ENCODE peak calls at places on chromosomes 13 and 19, in four cellular contexts. K, L, D and X are unnamed samples.

GRCh38 chr19:43782311-43782660 is 1.5 kb upstream of the KCNN4 start:
- DNase-seq in K (no peak), L (no peak), D (no peak), X (no peak)

GRCh38 chr13:64293923-64294322 is 2878.3 kb upstream of the PCDH20 start:
- DNase-seq in K (no peak), L (no peak), D (no peak), X (no peak)

GRCh38 chr19:4594199-4594598 is 34.7 kb upstream of the SEMA6B start:
- DNase-seq in K (no peak), L (no peak), D (no peak), X (no peak)

GRCh38 chr13:106515635-106516254 is 19.7 kb downstream of the EFNB2 start:
- DNase-seq in K (no peak), L (no peak), D (no peak), X (no peak)

GRCh38 chr19:15563325-15563794 is 51.7 kb upstream of the CYP4F8 start:
- DNase-seq in K (no peak), L (no peak), D (peak; percentile 68), X (no peak)

GRCh38 chr13:19838726-19839342 is 24.6 kb downstream of the ZMYM5 start:
- DNase-seq in K (no peak), L (no peak), D (no peak), X (no peak)

GRCh38 chr19:15631817-15632216 is 8.9 kb upstream of the CYP4F3 start:
- DNase-seq in K (no peak), L (peak; percentile 3), D (peak; percentile 27), X (peak; percentile 88)

GRCh38 chr19:33883869-33884519 is 87.3 kb downstream of the KCTD15 start:
- DNase-seq in K (peak; percentile 59), L (no peak), D (no peak), X (no peak)

GRCh38 chr19:44003461-44004134 is 841 bp downstream of the ZNF230 start:
- DNase-seq in K (peak; percentile 44), L (no peak), D (peak; percentile 8), X (peak; percentile 13)

GRCh38 chr13:59494560-59494970 is 669.2 kb downstream of the DIAPH3 start:
- DNase-seq in K (no peak), L (no peak), D (no peak), X (peak; percentile 13)

GRCh38 chr19:5001547-5002131 is 32.7 kb downstream of the KDM4B start:
- DNase-seq in K (no peak), L (no peak), D (peak; percentile 58), X (peak; percentile 71)

GRCh38 chr19:13629687-13630357 is 123.5 kb upstream of the CACNA1A start:
- DNase-seq in K (no peak), L (no peak), D (no peak), X (no peak)

GRCh38 chr13:110194456-110194855 is 112.5 kb downstream of the COL4A1 start:
- DNase-seq in K (no peak), L (no peak), D (no peak), X (no peak)

GRCh38 chr19:49889687-49890348 is 6.9 kb downstream of the IL4I1 start:
- DNase-seq in K (peak; percentile 94), L (no peak), D (no peak), X (peak; percentile 95)

GRCh38 chr13:75788494-75788991 is 152.4 kb downstream of the LMO7 start:
- DNase-seq in K (no peak), L (no peak), D (no peak), X (no peak)

GRCh38 chr13:113903912-113904311 is 40.0 kb upstream of the GAS6 start:
- DNase-seq in K (no peak), L (no peak), D (no peak), X (no peak)

GRCh38 chr19:43765109-43765876 is 10.5 kb upstream of the SMG9 start:
- DNase-seq in K (no peak), L (peak; percentile 95), D (peak; percentile 30), X (no peak)

GRCh38 chr19:49793561-49793840 is 19.6 kb downstream of the FUZ start:
- DNase-seq in K (no peak), L (no peak), D (no peak), X (no peak)

GRCh38 chr19:55390461-55390880 is 4.7 kb downstream of the RPL28 start:
- DNase-seq in K (no peak), L (no peak), D (no peak), X (peak; percentile 83)

GRCh38 chr13:102286326-102286725 is 115.5 kb downstream of the FGF14 start:
- DNase-seq in K (no peak), L (no peak), D (peak; percentile 53), X (no peak)

GRCh38 chr19:51477343-51477742 is 996 bp upstream of the CEACAM18 start:
- DNase-seq in K (no peak), L (no peak), D (no peak), X (no peak)

GRCh38 chr13:104098421-104098820 is 1032.2 kb upstream of the SLC10A2 start:
- DNase-seq in K (no peak), L (no peak), D (no peak), X (no peak)

GRCh38 chr13:110447801-110448200 is 113.7 kb downstream of the RAB20 start:
- DNase-seq in K (no peak), L (no peak), D (no peak), X (no peak)

GRCh38 chr13:30618186-30618937 is 642 bp downstream of the USPL1 start:
- DNase-seq in K (no peak), L (no peak), D (peak; percentile 4), X (peak; percentile 6)

GRCh38 chr13:104577029-104577820 is 1511.0 kb upstream of the SLC10A2 start:
- DNase-seq in K (no peak), L (no peak), D (no peak), X (no peak)

GRCh38 chr13:36913463-36913862 is 6.6 kb downstream of the SMAD9 start:
- DNase-seq in K (no peak), L (no peak), D (no peak), X (no peak)

GRCh38 chr13:36912983-36913382 is 7.1 kb downstream of the SMAD9 start:
- DNase-seq in K (no peak), L (no peak), D (no peak), X (no peak)

GRCh38 chr13:36915891-36916640 is 4.0 kb downstream of the SMAD9 start:
- DNase-seq in K (no peak), L (no peak), D (no peak), X (no peak)

GRCh38 chr13:36914648-36915047 is 5.4 kb downstream of the SMAD9 start:
- DNase-seq in K (no peak), L (no peak), D (no peak), X (no peak)

GRCh38 chr13:36915106-36915505 is 4.9 kb downstream of the SMAD9 start:
- DNase-seq in K (no peak), L (no peak), D (no peak), X (no peak)
- TF ChIP-seq CBX5 in K (no peak), L (no peak), D (no peak), X (no peak)

GRCh38 chr19:42199440-42200115 is 17.9 kb downstream of the DEDD2 start:
- DNase-seq in K (no peak), L (peak; percentile 68), D (no peak), X (peak; percentile 92)

GRCh38 chr19:42196011-42197001 is 21.2 kb downstream of the DEDD2 start:
- DNase-seq in K (peak; percentile 55), L (no peak), D (no peak), X (peak; percentile 50)

GRCh38 chr19:42200116-42200740 is 17.2 kb downstream of the DEDD2 start:
- DNase-seq in K (no peak), L (no peak), D (no peak), X (no peak)

GRCh38 chr19:42198676-42199439 is 18.6 kb downstream of the DEDD2 start:
- DNase-seq in K (no peak), L (peak; percentile 53), D (no peak), X (no peak)

DNA sequence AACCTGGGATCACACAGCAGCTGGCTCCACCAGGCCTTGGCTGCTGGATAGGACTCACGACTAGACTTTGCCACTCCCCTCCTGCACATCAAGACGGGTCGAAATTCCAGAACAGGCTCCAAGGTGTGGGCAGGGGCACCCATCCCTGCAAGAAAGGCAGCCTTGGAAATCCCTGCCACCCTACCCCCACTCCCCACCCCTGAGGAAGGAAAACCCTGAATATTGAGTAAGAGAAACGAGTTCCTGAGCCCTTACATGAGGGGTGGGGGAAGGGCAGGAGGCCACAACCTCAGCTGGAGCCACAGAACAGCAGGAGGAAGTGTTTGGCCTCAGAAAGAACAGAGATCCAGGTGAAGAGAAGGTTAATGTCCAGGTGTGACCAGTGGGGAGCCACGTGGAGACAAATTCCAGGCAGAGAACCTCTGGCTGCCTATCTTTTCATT is 20.1 kb downstream of the DEDD2 start:
- DNase-seq in K (no peak), L (no peak), D (no peak), X (no peak)
- TF ChIP-seq ZNF274 in K (no peak), L (no peak), D (no peak), X (no peak)

DNA sequence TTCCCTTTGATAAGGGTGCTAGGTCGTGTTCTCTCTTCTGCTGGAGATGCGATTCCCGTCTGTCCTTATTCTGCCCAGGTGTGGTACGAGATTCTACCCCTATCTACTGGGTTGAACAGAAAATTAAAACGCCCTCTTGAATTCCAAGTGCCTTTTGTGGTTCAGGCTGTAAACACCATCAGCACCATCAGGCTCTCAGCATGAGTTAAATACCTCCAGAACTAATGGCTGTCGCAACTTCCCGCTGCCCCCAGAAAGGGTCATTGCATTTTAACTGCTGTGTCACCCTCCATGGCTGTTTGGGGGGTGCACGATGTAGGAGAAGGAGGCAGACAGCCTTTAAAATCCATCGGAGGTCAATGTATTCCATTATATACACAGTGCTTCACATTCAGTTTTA is 177.4 kb downstream of the OXGR1 start:
- DNase-seq in K (peak; percentile 46), L (no peak), D (no peak), X (no peak)
- TF ChIP-seq CBX5 in K (no peak), L (no peak), D (no peak), X (no peak)

GRCh38 chr19:7507884-7508283 is 8.0 kb upstream of the ZNF358 start:
- DNase-seq in K (peak; percentile 96), L (no peak), D (peak; percentile 26), X (peak; percentile 91)

GRCh38 chr19:7505288-7505681 is 10.6 kb upstream of the ZNF358 start:
- DNase-seq in K (no peak), L (no peak), D (no peak), X (no peak)

GRCh38 chr19:7505682-7506384 is 10.1 kb upstream of the ZNF358 start:
- DNase-seq in K (peak; percentile 81), L (no peak), D (no peak), X (peak; percentile 94)

GRCh38 chr19:7504684-7505083 is 11.2 kb upstream of the ZNF358 start:
- DNase-seq in K (no peak), L (no peak), D (no peak), X (no peak)

DNA sequence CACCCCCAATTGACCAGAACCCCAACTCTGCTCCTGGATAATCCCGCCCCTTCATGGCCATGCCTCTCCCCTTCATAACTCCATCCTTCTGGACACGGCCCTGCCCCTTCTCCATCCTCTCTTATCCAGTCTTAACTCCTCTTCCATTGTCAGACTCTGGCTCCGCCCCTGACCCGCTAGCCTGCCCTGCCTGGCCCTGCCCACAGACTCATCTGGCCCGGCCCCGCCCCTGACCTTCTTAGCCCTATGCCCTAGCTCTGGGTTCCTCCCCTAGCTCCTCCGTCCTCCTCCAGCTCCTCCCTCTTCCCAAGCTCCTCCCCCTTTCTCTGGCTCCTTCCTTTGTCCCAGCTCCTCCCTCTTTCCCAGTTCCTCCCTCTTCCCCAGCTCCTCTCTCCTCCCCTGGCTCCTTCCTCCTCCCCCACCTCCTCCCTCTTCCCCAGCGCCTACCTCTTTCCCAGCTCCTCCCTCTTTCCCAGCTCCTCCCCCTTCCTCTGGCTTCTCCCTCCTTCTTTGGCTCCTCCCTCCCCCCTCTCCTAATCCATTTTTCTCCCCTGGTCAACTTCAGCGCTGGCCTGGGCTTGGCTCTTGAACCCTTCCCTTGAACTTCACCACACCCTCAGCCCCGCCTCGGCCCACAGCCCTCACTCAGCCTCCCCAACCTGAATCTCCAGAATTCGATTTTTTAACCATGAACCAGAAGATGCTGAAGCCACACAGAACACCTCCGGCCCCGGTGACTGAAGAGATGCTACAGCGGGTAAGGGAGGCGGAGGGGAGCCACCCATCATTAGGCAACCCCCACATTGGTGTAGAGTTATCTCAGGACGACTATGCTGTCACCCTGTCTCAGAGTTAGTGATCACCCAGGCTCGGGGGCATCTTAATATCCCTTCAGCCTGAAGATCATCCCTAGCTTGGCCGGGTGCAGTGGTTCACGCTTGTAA is 9.2 kb upstream of the ZNF358 start:
- DNase-seq in K (peak; percentile 98), L (no peak), D (peak; percentile 52), X (peak; percentile 86)
- TF ChIP-seq ZNF274 in K (no peak), L (no peak), D (no peak), X (no peak)